ENCODE peak calls at places on chromosome X, in four cellular contexts. H is K562, N is GM12878, M is HepG2. C is an unnamed sample.
A peak's percentile ranks its signal among the peaks of the same experiment; 100 is the strongest.

GRCh38 chrX:141714680-141715079 is 16.1 kb upstream of the SPANXD start:
- DNase-seq in M (no peak), H (no peak), N (no peak), C (no peak)

GRCh38 chrX:29653721-29654120 is 561.6 kb upstream of the MAGEB2 start:
- DNase-seq in N (no peak), H (no peak), M (no peak), C (no peak)

GRCh38 chrX:118156953-118157608 is 40.5 kb upstream of the KLHL13 start:
- DNase-seq in M (no peak), N (no peak), H (no peak), C (no peak)

GRCh38 chrX:153909024-153909979 is 4.8 kb downstream of the AVPR2 start:
- DNase-seq in H (peak; percentile 73), M (peak; percentile 10), N (no peak), C (no peak)

GRCh38 chrX:10233173-10233572 is 76.4 kb downstream of the CLCN4 start:
- DNase-seq in N (no peak), H (no peak), M (no peak), C (peak; percentile 11)

GRCh38 chrX:49282647-49283011 is 13.0 kb downstream of the PPP1R3F start:
- DNase-seq in M (no peak), H (peak; percentile 46), N (no peak), C (peak; percentile 38)

GRCh38 chrX:22389544-22390243 is 117.0 kb downstream of the CBLL2 start:
- DNase-seq in M (no peak), H (no peak), N (no peak), C (peak; percentile 11)

GRCh38 chrX:65900850-65901844 is 138.7 kb downstream of the VSIG4 start:
- DNase-seq in M (no peak), N (no peak), H (no peak), C (no peak)

GRCh38 chrX:44873415-44874270 is 655 bp downstream of the KDM6A start:
- DNase-seq in M (no peak), H (peak; percentile 29), N (no peak), C (no peak)

GRCh38 chrX:37348237-37349130 is 680 bp upstream of the PRRG1 start:
- DNase-seq in M (no peak), H (no peak), N (no peak), C (no peak)

GRCh38 chrX:118847676-118848075 is 24.1 kb downstream of the ZCCHC12 start:
- DNase-seq in N (no peak), M (peak; percentile 34), H (peak; percentile 34), C (peak; percentile 49)

GRCh38 chrX:109294097-109294815 is 187.6 kb downstream of the GUCY2F start:
- DNase-seq in H (no peak), N (no peak), M (no peak), C (no peak)

GRCh38 chrX:66015152-66015827 is 24.6 kb downstream of the VSIG4 start:
- DNase-seq in M (no peak), N (peak; percentile 68), H (peak; percentile 49), C (no peak)

GRCh38 chrX:152601848-152602616 is 35.7 kb upstream of the GABRQ start:
- DNase-seq in H (peak; percentile 5), M (peak; percentile 1), N (no peak), C (no peak)

GRCh38 chrX:140467211-140467610 is 37.7 kb downstream of the SOX3 start:
- DNase-seq in H (no peak), M (no peak), N (no peak), C (no peak)

GRCh38 chrX:129585691-129586090 is 45.6 kb downstream of the OCRL start:
- DNase-seq in H (no peak), N (no peak), M (peak; percentile 83), C (no peak)

GRCh38 chrX:40644175-40644574 is 3.2 kb downstream of the CXorf38 start:
- DNase-seq in H (no peak), M (no peak), N (no peak), C (no peak)
- H3K4me2 ChIP-seq in H (peak overlapping the region; percentile 55), M (peak overlapping the region; percentile 52), N (peak overlapping the region; percentile 82), C (peak overlapping the region; percentile 52)

DNA sequence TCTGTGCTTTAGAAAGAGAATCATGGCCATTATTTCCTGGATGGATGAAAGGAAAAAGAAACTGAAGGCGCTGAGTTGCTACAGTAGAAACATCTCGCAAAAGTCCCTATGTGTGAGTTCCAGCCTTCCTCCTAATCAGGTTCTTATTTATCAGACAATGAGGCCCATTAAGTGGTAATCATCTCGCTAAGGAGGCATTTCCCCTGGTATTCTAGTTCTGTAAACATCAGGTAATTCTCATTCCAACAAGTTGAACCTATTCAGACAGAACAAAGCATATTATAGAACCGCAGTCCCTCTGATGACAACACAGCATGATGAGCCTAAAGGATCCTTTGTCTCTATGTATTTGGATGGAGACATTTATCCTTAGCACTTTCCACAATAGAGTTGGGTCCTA is 205.7 kb upstream of the MAOA start:
- DNase-seq in M (no peak), H (no peak), N (no peak), C (no peak)
- TF ChIP-seq HDAC2 in M (no peak), H (no peak), N (no peak), C (no peak)

GRCh38 chrX:24124227-24124799 is 25.2 kb upstream of the ZFX start:
- DNase-seq in N (no peak), M (no peak), H (no peak), C (no peak)
- TF ChIP-seq CHD4 in N (no peak), M (no peak), H (no peak), C (no peak)

GRCh38 chrX:136179133-136179532 is 31.8 kb downstream of the FHL1 start:
- DNase-seq in N (no peak), M (no peak), H (no peak), C (no peak)

GRCh38 chrX:136182394-136182793 is 35.1 kb downstream of the FHL1 start:
- DNase-seq in M (no peak), H (no peak), N (no peak), C (no peak)

GRCh38 chrX:136171420-136171819 is 24.1 kb downstream of the FHL1 start:
- DNase-seq in H (no peak), M (no peak), N (no peak), C (no peak)

GRCh38 chrX:136176399-136176825 is 29.1 kb downstream of the FHL1 start:
- DNase-seq in M (no peak), H (no peak), N (no peak), C (no peak)
- H3K4me2 ChIP-seq in M (no peak overlapping the region), H (no peak overlapping the region), N (no peak overlapping the region), C (peak overlapping the region; percentile 59)